ENCODE peak calls at places on chromosomes 16 and 17, in eight cellular contexts. O is H9; C is HCT116; W is thoracic aorta; T is heart left ventricle; X is lung; S is naive thymus-derived CD4-positive, alpha-beta T cell; H is upper lobe of right lung. D is an unnamed sample.

GRCh38 chr16:88764913-88765349 is 20.1 kb downstream of the PIEZO1 start:
- DNase-seq in O (no peak), C (no peak), W (no peak), T (no peak), X (peak; percentile 83), S (no peak), H (peak; percentile 90), D (no peak)

GRCh38 chr17:21239680-21240374 is 13.4 kb downstream of the NATD1 start:
- DNase-seq in O (peak; percentile 76), C (no peak), W (no peak), T (no peak), X (no peak), S (no peak), H (no peak), D (no peak)

GRCh38 chr17:19659366-19660177 is 11.0 kb downstream of the ALDH3A2 start:
- DNase-seq in O (no peak), C (no peak), W (no peak), T (no peak), X (no peak), S (no peak), H (no peak), D (no peak)

GRCh38 chr16:13414154-13414553 is 505.8 kb upstream of the ERCC4 start:
- DNase-seq in O (no peak), C (no peak), W (no peak), T (no peak), X (no peak), S (no peak), H (no peak), D (no peak)

GRCh38 chr17:58242171-58242784 is 3.9 kb downstream of the LPO start:
- DNase-seq in O (peak; percentile 70), C (no peak), W (no peak), T (no peak), X (no peak), S (no peak), H (no peak), D (no peak)

GRCh38 chr16:50024207-50024606 is 818 bp upstream of the CNEP1R1 start:
- DNase-seq in O (no peak), C (no peak), W (no peak), T (no peak), X (no peak), S (no peak), H (no peak), D (no peak)

GRCh38 chr17:77802811-77803220 is 155.7 kb upstream of the TNRC6C start:
- DNase-seq in O (peak; percentile 72), C (no peak), W (no peak), T (peak; percentile 42), X (no peak), S (no peak), H (no peak), D (no peak)

GRCh38 chr16:27326738-27327585 is 13.2 kb downstream of the IL4R start:
- DNase-seq in O (peak; percentile 96), C (peak; percentile 68), W (peak; percentile 79), T (peak; percentile 88), X (peak; percentile 83), S (peak; percentile 46), H (peak; percentile 88), D (peak; percentile 23)

GRCh38 chr17:1398900-1399299 is 1.1 kb downstream of the YWHAE start:
- DNase-seq in O (no peak), C (no peak), W (no peak), T (no peak), X (no peak), S (peak; percentile 16), H (no peak), D (no peak)

GRCh38 chr16:54031107-54031760 is 255.4 kb downstream of the IRX3 start:
- DNase-seq in O (no peak), C (no peak), W (no peak), T (no peak), X (no peak), S (no peak), H (no peak), D (no peak)

GRCh38 chr16:53041196-53041977 is 11.3 kb downstream of the CHD9NB start:
- DNase-seq in O (peak; percentile 51), C (no peak), W (no peak), T (peak; percentile 90), X (no peak), S (no peak), H (no peak), D (no peak)

GRCh38 chr16:78551487-78552085 is 452.1 kb downstream of the WWOX start:
- DNase-seq in O (peak; percentile 73), C (no peak), W (no peak), T (no peak), X (peak; percentile 31), S (no peak), H (no peak), D (no peak)

GRCh38 chr17:56925088-56925487 is 11.2 kb upstream of the TRIM25 start:
- DNase-seq in O (no peak), C (no peak), W (no peak), T (no peak), X (no peak), S (no peak), H (no peak), D (no peak)

GRCh38 chr17:79923974-79924638 is 84.9 kb upstream of the CBX4 start:
- DNase-seq in O (peak; percentile 94), C (peak; percentile 52), W (no peak), T (no peak), X (no peak), S (peak; percentile 26), H (no peak), D (peak; percentile 44)

DNA sequence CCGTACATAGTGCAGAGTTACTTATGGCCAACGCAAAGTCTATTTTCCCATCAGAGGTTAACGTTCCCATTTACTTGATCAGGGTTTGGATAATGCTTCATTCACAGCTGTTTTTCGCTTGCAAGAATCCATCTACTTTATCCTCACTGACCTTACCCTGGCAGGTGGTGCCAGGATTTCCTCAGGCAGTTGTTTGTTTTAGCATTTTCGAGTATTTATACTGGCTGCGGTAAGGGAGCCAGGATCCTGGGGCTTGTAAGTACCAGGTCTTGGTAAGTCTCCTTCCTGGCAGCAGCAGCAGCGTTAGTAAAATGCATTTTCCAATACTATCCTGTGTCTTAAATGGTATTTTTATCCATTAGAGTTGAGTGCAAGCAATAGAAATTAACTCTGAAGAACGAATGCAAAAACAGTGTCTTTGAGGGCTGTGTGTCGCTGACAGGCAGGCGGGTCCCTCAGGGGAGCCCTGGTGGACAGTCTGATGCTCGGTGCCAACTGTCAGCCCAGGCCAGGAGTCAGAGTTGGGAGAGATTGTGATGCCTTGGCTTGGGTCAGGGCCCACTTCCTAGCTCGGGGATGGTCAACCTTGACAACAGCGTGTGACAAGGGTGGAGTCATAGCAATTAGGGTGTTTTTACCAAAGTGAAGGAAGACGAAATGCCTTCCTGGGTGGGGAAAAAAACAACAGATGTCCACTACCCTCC is 92.4 kb upstream of the HSBP1 start:
- DNase-seq in O (no peak), C (no peak), W (peak; percentile 32), T (no peak), X (peak; percentile 60), S (no peak), H (no peak), D (no peak)
- H3K27ac ChIP-seq in O (no peak overlapping the region), C (no peak overlapping the region), W (peak overlapping the region; percentile 82), T (no peak overlapping the region), X (no peak overlapping the region), S (no peak overlapping the region), H (peak overlapping the region; percentile 82), D (no peak overlapping the region)

DNA sequence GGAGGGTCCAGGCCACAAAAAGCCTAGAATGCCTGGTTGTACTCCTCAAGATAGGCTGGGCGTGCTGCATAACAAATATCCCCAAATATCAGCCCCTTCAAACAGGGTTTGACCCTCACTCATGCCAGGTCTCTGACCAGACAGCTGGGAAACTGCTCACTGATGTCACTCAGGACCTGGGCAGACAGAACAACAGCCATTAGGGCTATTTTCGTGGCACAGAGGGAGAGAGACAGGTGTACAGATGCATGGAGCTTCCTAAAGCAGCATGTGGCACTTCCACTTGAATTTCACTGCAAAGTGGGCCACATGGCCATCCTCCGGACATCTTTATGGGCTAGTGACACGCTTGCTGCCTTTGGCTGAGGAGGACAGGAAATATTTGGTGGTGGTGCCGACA is 73.1 kb downstream of the SREBF1 start:
- DNase-seq in O (no peak), C (no peak), W (no peak), T (no peak), X (no peak), S (no peak), H (no peak), D (no peak)
- H3K27ac ChIP-seq in O (no peak overlapping the region), C (no peak overlapping the region), W (no peak overlapping the region), T (no peak overlapping the region), X (no peak overlapping the region), S (no peak overlapping the region), H (no peak overlapping the region), D (no peak overlapping the region)

GRCh38 chr16:85570735-85571562 is 42.2 kb upstream of the GSE1 start:
- DNase-seq in O (no peak), C (no peak), W (no peak), T (peak; percentile 66), X (peak; percentile 66), S (no peak), H (peak; percentile 81), D (no peak)

GRCh38 chr16:85571563-85571812 is 41.6 kb upstream of the GSE1 start:
- DNase-seq in O (no peak), C (no peak), W (no peak), T (no peak), X (no peak), S (no peak), H (no peak), D (no peak)

GRCh38 chr16:85569615-85570212 is 43.4 kb upstream of the GSE1 start:
- DNase-seq in O (peak; percentile 80), C (no peak), W (no peak), T (no peak), X (peak; percentile 53), S (no peak), H (no peak), D (no peak)

GRCh38 chr16:85569039-85569614 is 44.0 kb upstream of the GSE1 start:
- DNase-seq in O (no peak), C (no peak), W (no peak), T (no peak), X (no peak), S (no peak), H (no peak), D (no peak)

GRCh38 chr16:85570213-85570734 is 42.8 kb upstream of the GSE1 start:
- DNase-seq in O (no peak), C (peak; percentile 56), W (no peak), T (no peak), X (no peak), S (no peak), H (no peak), D (no peak)
- H3K27ac ChIP-seq in O (no peak overlapping the region), C (no peak overlapping the region), W (no peak overlapping the region), T (no peak overlapping the region), X (no peak overlapping the region), S (no peak overlapping the region), H (peak overlapping the region; percentile 58), D (no peak overlapping the region)

GRCh38 chr17:82153745-82154375 is 55.8 kb upstream of the FASN start:
- DNase-seq in O (peak; percentile 94), C (peak; percentile 54), W (peak; percentile 33), T (peak; percentile 83), X (peak; percentile 89), S (peak; percentile 78), H (peak; percentile 92), D (peak; percentile 74)

GRCh38 chr17:82154881-82155331 is 56.9 kb upstream of the FASN start:
- DNase-seq in O (no peak), C (no peak), W (no peak), T (no peak), X (no peak), S (no peak), H (no peak), D (no peak)

GRCh38 chr17:82152114-82152513 is 54.1 kb upstream of the FASN start:
- DNase-seq in O (no peak), C (no peak), W (no peak), T (no peak), X (no peak), S (no peak), H (peak; percentile 64), D (no peak)

GRCh38 chr17:82152556-82153294 is 54.7 kb upstream of the FASN start:
- DNase-seq in O (no peak), C (no peak), W (no peak), T (no peak), X (peak; percentile 59), S (no peak), H (peak; percentile 88), D (no peak)

GRCh38 chr17:82153295-82153691 is 55.3 kb upstream of the FASN start:
- DNase-seq in O (no peak), C (no peak), W (no peak), T (no peak), X (no peak), S (no peak), H (no peak), D (no peak)
- H3K27ac ChIP-seq in O (no peak overlapping the region), C (no peak overlapping the region), W (no peak overlapping the region), T (no peak overlapping the region), X (no peak overlapping the region), S (no peak overlapping the region), H (peak overlapping the region; percentile 47), D (no peak overlapping the region)

D was measured in substantia nigra.